ENCODE peak calls at places on chromosome X, in seven cellular contexts. One of them, this sample, is unnamed.

GRCh38 chrX:20529301-20529700 is 262.6 kb upstream of the RPS6KA3 start:
- DNase-seq in SK-MEL-5: no peak
- DNase-seq in activated T-cell treated with anti-CD3 and anti-CD28 coated beads, Interleukin-2, amount 50 U/mL, for 1 hour: no peak
- DNase-seq in fibroblast of pulmonary artery: no peak
- DNase-seq in tibial artery: no peak
- DNase-seq in pancreas: no peak
- DNase-seq in stimulated activated CD8-positive, alpha-beta memory T cell treated with anti-CD3 and anti-CD28 coated beads, Interleukin-4, amount 100 ng/mL, for 24 hours: no peak
- DNase-seq in this sample: no peak

GRCh38 chrX:119698835-119699234 is 5.9 kb upstream of the SEPTIN6 start:
- DNase-seq in SK-MEL-5: peak
- DNase-seq in activated T-cell treated with anti-CD3 and anti-CD28 coated beads, Interleukin-2, amount 50 U/mL, for 1 hour: no peak
- DNase-seq in fibroblast of pulmonary artery: peak
- DNase-seq in tibial artery: no peak
- DNase-seq in pancreas: no peak
- DNase-seq in stimulated activated CD8-positive, alpha-beta memory T cell treated with anti-CD3 and anti-CD28 coated beads, Interleukin-4, amount 100 ng/mL, for 24 hours: no peak
- DNase-seq in this sample: peak

GRCh38 chrX:148929686-148930085 is 429.3 kb downstream of the AFF2 start:
- DNase-seq in SK-MEL-5: no peak
- DNase-seq in activated T-cell treated with anti-CD3 and anti-CD28 coated beads, Interleukin-2, amount 50 U/mL, for 1 hour: no peak
- DNase-seq in fibroblast of pulmonary artery: peak
- DNase-seq in tibial artery: no peak
- DNase-seq in pancreas: no peak
- DNase-seq in stimulated activated CD8-positive, alpha-beta memory T cell treated with anti-CD3 and anti-CD28 coated beads, Interleukin-4, amount 100 ng/mL, for 24 hours: no peak
- DNase-seq in this sample: peak

GRCh38 chrX:43804021-43804420 is 78.2 kb downstream of the MAOB start:
- DNase-seq in SK-MEL-5: no peak
- DNase-seq in activated T-cell treated with anti-CD3 and anti-CD28 coated beads, Interleukin-2, amount 50 U/mL, for 1 hour: no peak
- DNase-seq in fibroblast of pulmonary artery: no peak
- DNase-seq in tibial artery: no peak
- DNase-seq in pancreas: no peak
- DNase-seq in stimulated activated CD8-positive, alpha-beta memory T cell treated with anti-CD3 and anti-CD28 coated beads, Interleukin-4, amount 100 ng/mL, for 24 hours: no peak
- DNase-seq in this sample: no peak

GRCh38 chrX:6729581-6729980 is 194.7 kb upstream of the VCX3A start:
- DNase-seq in SK-MEL-5: no peak
- DNase-seq in activated T-cell treated with anti-CD3 and anti-CD28 coated beads, Interleukin-2, amount 50 U/mL, for 1 hour: no peak
- DNase-seq in fibroblast of pulmonary artery: no peak
- DNase-seq in tibial artery: no peak
- DNase-seq in pancreas: no peak
- DNase-seq in stimulated activated CD8-positive, alpha-beta memory T cell treated with anti-CD3 and anti-CD28 coated beads, Interleukin-4, amount 100 ng/mL, for 24 hours: no peak
- DNase-seq in this sample: no peak

GRCh38 chrX:152306331-152306730 is 144.8 kb downstream of the GABRA3 start:
- DNase-seq in SK-MEL-5: no peak
- DNase-seq in activated T-cell treated with anti-CD3 and anti-CD28 coated beads, Interleukin-2, amount 50 U/mL, for 1 hour: no peak
- DNase-seq in fibroblast of pulmonary artery: no peak
- DNase-seq in tibial artery: no peak
- DNase-seq in pancreas: no peak
- DNase-seq in stimulated activated CD8-positive, alpha-beta memory T cell treated with anti-CD3 and anti-CD28 coated beads, Interleukin-4, amount 100 ng/mL, for 24 hours: no peak
- DNase-seq in this sample: no peak

GRCh38 chrX:45711231-45711630 is 510.6 kb upstream of the DIPK2B start:
- DNase-seq in SK-MEL-5: no peak
- DNase-seq in activated T-cell treated with anti-CD3 and anti-CD28 coated beads, Interleukin-2, amount 50 U/mL, for 1 hour: no peak
- DNase-seq in fibroblast of pulmonary artery: no peak
- DNase-seq in tibial artery: no peak
- DNase-seq in pancreas: no peak
- DNase-seq in stimulated activated CD8-positive, alpha-beta memory T cell treated with anti-CD3 and anti-CD28 coated beads, Interleukin-4, amount 100 ng/mL, for 24 hours: no peak
- DNase-seq in this sample: peak

GRCh38 chrX:124895947-124896346 is 423.7 kb upstream of the TEX13C start:
- DNase-seq in SK-MEL-5: no peak
- DNase-seq in activated T-cell treated with anti-CD3 and anti-CD28 coated beads, Interleukin-2, amount 50 U/mL, for 1 hour: no peak
- DNase-seq in fibroblast of pulmonary artery: no peak
- DNase-seq in tibial artery: no peak
- DNase-seq in pancreas: no peak
- DNase-seq in stimulated activated CD8-positive, alpha-beta memory T cell treated with anti-CD3 and anti-CD28 coated beads, Interleukin-4, amount 100 ng/mL, for 24 hours: no peak
- DNase-seq in this sample: no peak

GRCh38 chrX:10393899-10394298 is 226.5 kb downstream of the MID1 start:
- DNase-seq in SK-MEL-5: no peak
- DNase-seq in activated T-cell treated with anti-CD3 and anti-CD28 coated beads, Interleukin-2, amount 50 U/mL, for 1 hour: no peak
- DNase-seq in fibroblast of pulmonary artery: peak
- DNase-seq in tibial artery: no peak
- DNase-seq in pancreas: no peak
- DNase-seq in stimulated activated CD8-positive, alpha-beta memory T cell treated with anti-CD3 and anti-CD28 coated beads, Interleukin-4, amount 100 ng/mL, for 24 hours: no peak
- DNase-seq in this sample: no peak

GRCh38 chrX:47390676-47391234 is 20.4 kb downstream of the ZNF157 start:
- DNase-seq in SK-MEL-5: no peak
- DNase-seq in activated T-cell treated with anti-CD3 and anti-CD28 coated beads, Interleukin-2, amount 50 U/mL, for 1 hour: no peak
- DNase-seq in fibroblast of pulmonary artery: no peak
- DNase-seq in tibial artery: no peak
- DNase-seq in pancreas: no peak
- DNase-seq in stimulated activated CD8-positive, alpha-beta memory T cell treated with anti-CD3 and anti-CD28 coated beads, Interleukin-4, amount 100 ng/mL, for 24 hours: no peak
- DNase-seq in this sample: no peak

GRCh38 chrX:110046971-110047370 is 44.1 kb downstream of the TMEM164 start:
- DNase-seq in SK-MEL-5: no peak
- DNase-seq in activated T-cell treated with anti-CD3 and anti-CD28 coated beads, Interleukin-2, amount 50 U/mL, for 1 hour: no peak
- DNase-seq in fibroblast of pulmonary artery: no peak
- DNase-seq in tibial artery: no peak
- DNase-seq in pancreas: no peak
- DNase-seq in stimulated activated CD8-positive, alpha-beta memory T cell treated with anti-CD3 and anti-CD28 coated beads, Interleukin-4, amount 100 ng/mL, for 24 hours: no peak
- DNase-seq in this sample: no peak

GRCh38 chrX:131918839-131919238 is 104.3 kb upstream of the STK26 start:
- DNase-seq in SK-MEL-5: no peak
- DNase-seq in activated T-cell treated with anti-CD3 and anti-CD28 coated beads, Interleukin-2, amount 50 U/mL, for 1 hour: no peak
- DNase-seq in fibroblast of pulmonary artery: no peak
- DNase-seq in tibial artery: no peak
- DNase-seq in pancreas: no peak
- DNase-seq in stimulated activated CD8-positive, alpha-beta memory T cell treated with anti-CD3 and anti-CD28 coated beads, Interleukin-4, amount 100 ng/mL, for 24 hours: no peak
- DNase-seq in this sample: no peak

GRCh38 chrX:17632942-17633341 is 104.4 kb upstream of the SCML1 start:
- DNase-seq in SK-MEL-5: no peak
- DNase-seq in activated T-cell treated with anti-CD3 and anti-CD28 coated beads, Interleukin-2, amount 50 U/mL, for 1 hour: no peak
- DNase-seq in fibroblast of pulmonary artery: peak
- DNase-seq in tibial artery: no peak
- DNase-seq in pancreas: no peak
- DNase-seq in stimulated activated CD8-positive, alpha-beta memory T cell treated with anti-CD3 and anti-CD28 coated beads, Interleukin-4, amount 100 ng/mL, for 24 hours: no peak
- DNase-seq in this sample: peak

GRCh38 chrX:149004936-149005335 is 500.2 kb downstream of the IDS start:
- DNase-seq in SK-MEL-5: peak
- DNase-seq in activated T-cell treated with anti-CD3 and anti-CD28 coated beads, Interleukin-2, amount 50 U/mL, for 1 hour: no peak
- DNase-seq in fibroblast of pulmonary artery: no peak
- DNase-seq in tibial artery: no peak
- DNase-seq in pancreas: no peak
- DNase-seq in stimulated activated CD8-positive, alpha-beta memory T cell treated with anti-CD3 and anti-CD28 coated beads, Interleukin-4, amount 100 ng/mL, for 24 hours: no peak
- DNase-seq in this sample: no peak

GRCh38 chrX:132592880-132593279 is 104.0 kb upstream of the MBNL3 start:
- DNase-seq in SK-MEL-5: peak
- DNase-seq in activated T-cell treated with anti-CD3 and anti-CD28 coated beads, Interleukin-2, amount 50 U/mL, for 1 hour: no peak
- DNase-seq in fibroblast of pulmonary artery: peak
- DNase-seq in tibial artery: no peak
- DNase-seq in pancreas: no peak
- DNase-seq in stimulated activated CD8-positive, alpha-beta memory T cell treated with anti-CD3 and anti-CD28 coated beads, Interleukin-4, amount 100 ng/mL, for 24 hours: no peak
- DNase-seq in this sample: peak

GRCh38 chrX:23317799-23318724 is 16.6 kb upstream of the PTCHD1 start:
- DNase-seq in SK-MEL-5: peak
- DNase-seq in activated T-cell treated with anti-CD3 and anti-CD28 coated beads, Interleukin-2, amount 50 U/mL, for 1 hour: peak
- DNase-seq in fibroblast of pulmonary artery: peak
- DNase-seq in tibial artery: no peak
- DNase-seq in pancreas: no peak
- DNase-seq in stimulated activated CD8-positive, alpha-beta memory T cell treated with anti-CD3 and anti-CD28 coated beads, Interleukin-4, amount 100 ng/mL, for 24 hours: peak
- DNase-seq in this sample: peak

GRCh38 chrX:124462931-124463330 is 116.6 kb downstream of the SH2D1A start:
- DNase-seq in SK-MEL-5: no peak
- DNase-seq in activated T-cell treated with anti-CD3 and anti-CD28 coated beads, Interleukin-2, amount 50 U/mL, for 1 hour: no peak
- DNase-seq in fibroblast of pulmonary artery: no peak
- DNase-seq in tibial artery: no peak
- DNase-seq in pancreas: no peak
- DNase-seq in stimulated activated CD8-positive, alpha-beta memory T cell treated with anti-CD3 and anti-CD28 coated beads, Interleukin-4, amount 100 ng/mL, for 24 hours: no peak
- DNase-seq in this sample: no peak

GRCh38 chrX:48676893-48677270 is 6.7 kb upstream of the WAS start:
- DNase-seq in SK-MEL-5: no peak
- DNase-seq in activated T-cell treated with anti-CD3 and anti-CD28 coated beads, Interleukin-2, amount 50 U/mL, for 1 hour: no peak
- DNase-seq in fibroblast of pulmonary artery: no peak
- DNase-seq in tibial artery: no peak
- DNase-seq in pancreas: peak
- DNase-seq in stimulated activated CD8-positive, alpha-beta memory T cell treated with anti-CD3 and anti-CD28 coated beads, Interleukin-4, amount 100 ng/mL, for 24 hours: no peak
- DNase-seq in this sample: no peak

GRCh38 chrX:45622538-45622937 is 421.9 kb upstream of the DIPK2B start:
- DNase-seq in SK-MEL-5: no peak
- DNase-seq in activated T-cell treated with anti-CD3 and anti-CD28 coated beads, Interleukin-2, amount 50 U/mL, for 1 hour: no peak
- DNase-seq in fibroblast of pulmonary artery: peak
- DNase-seq in tibial artery: no peak
- DNase-seq in pancreas: no peak
- DNase-seq in stimulated activated CD8-positive, alpha-beta memory T cell treated with anti-CD3 and anti-CD28 coated beads, Interleukin-4, amount 100 ng/mL, for 24 hours: no peak
- DNase-seq in this sample: no peak

GRCh38 chrX:48613502-48614160 is 16.3 kb downstream of the WDR13 start:
- DNase-seq in SK-MEL-5: no peak
- DNase-seq in activated T-cell treated with anti-CD3 and anti-CD28 coated beads, Interleukin-2, amount 50 U/mL, for 1 hour: no peak
- DNase-seq in fibroblast of pulmonary artery: no peak
- DNase-seq in tibial artery: no peak
- DNase-seq in pancreas: no peak
- DNase-seq in stimulated activated CD8-positive, alpha-beta memory T cell treated with anti-CD3 and anti-CD28 coated beads, Interleukin-4, amount 100 ng/mL, for 24 hours: no peak
- DNase-seq in this sample: no peak

GRCh38 chrX:34880656-34881055 is 61.9 kb upstream of the FAM47B start:
- DNase-seq in SK-MEL-5: no peak
- DNase-seq in activated T-cell treated with anti-CD3 and anti-CD28 coated beads, Interleukin-2, amount 50 U/mL, for 1 hour: no peak
- DNase-seq in fibroblast of pulmonary artery: peak
- DNase-seq in tibial artery: no peak
- DNase-seq in pancreas: no peak
- DNase-seq in stimulated activated CD8-positive, alpha-beta memory T cell treated with anti-CD3 and anti-CD28 coated beads, Interleukin-4, amount 100 ng/mL, for 24 hours: no peak
- DNase-seq in this sample: peak

GRCh38 chrX:68584221-68584620 is 63.2 kb upstream of the STARD8 start:
- DNase-seq in SK-MEL-5: no peak
- DNase-seq in activated T-cell treated with anti-CD3 and anti-CD28 coated beads, Interleukin-2, amount 50 U/mL, for 1 hour: no peak
- DNase-seq in fibroblast of pulmonary artery: no peak
- DNase-seq in tibial artery: no peak
- DNase-seq in pancreas: no peak
- DNase-seq in stimulated activated CD8-positive, alpha-beta memory T cell treated with anti-CD3 and anti-CD28 coated beads, Interleukin-4, amount 100 ng/mL, for 24 hours: no peak
- DNase-seq in this sample: no peak

GRCh38 chrX:40420899-40421729 is 159.7 kb upstream of the ATP6AP2 start:
- DNase-seq in SK-MEL-5: peak
- DNase-seq in activated T-cell treated with anti-CD3 and anti-CD28 coated beads, Interleukin-2, amount 50 U/mL, for 1 hour: no peak
- DNase-seq in fibroblast of pulmonary artery: peak
- DNase-seq in tibial artery: no peak
- DNase-seq in pancreas: no peak
- DNase-seq in stimulated activated CD8-positive, alpha-beta memory T cell treated with anti-CD3 and anti-CD28 coated beads, Interleukin-4, amount 100 ng/mL, for 24 hours: no peak
- DNase-seq in this sample: peak

GRCh38 chrX:104469771-104470170 is 96.2 kb upstream of the IL1RAPL2 start:
- DNase-seq in SK-MEL-5: no peak
- DNase-seq in activated T-cell treated with anti-CD3 and anti-CD28 coated beads, Interleukin-2, amount 50 U/mL, for 1 hour: no peak
- DNase-seq in fibroblast of pulmonary artery: no peak
- DNase-seq in tibial artery: no peak
- DNase-seq in pancreas: no peak
- DNase-seq in stimulated activated CD8-positive, alpha-beta memory T cell treated with anti-CD3 and anti-CD28 coated beads, Interleukin-4, amount 100 ng/mL, for 24 hours: no peak
- DNase-seq in this sample: no peak

GRCh38 chrX:115894087-115894486 is 276.5 kb upstream of the AGTR2 start:
- DNase-seq in SK-MEL-5: peak
- DNase-seq in activated T-cell treated with anti-CD3 and anti-CD28 coated beads, Interleukin-2, amount 50 U/mL, for 1 hour: no peak
- DNase-seq in fibroblast of pulmonary artery: peak
- DNase-seq in tibial artery: no peak
- DNase-seq in pancreas: peak
- DNase-seq in stimulated activated CD8-positive, alpha-beta memory T cell treated with anti-CD3 and anti-CD28 coated beads, Interleukin-4, amount 100 ng/mL, for 24 hours: no peak
- DNase-seq in this sample: peak

GRCh38 chrX:122582280-122582679 is 601.8 kb upstream of the GRIA3 start:
- DNase-seq in SK-MEL-5: no peak
- DNase-seq in activated T-cell treated with anti-CD3 and anti-CD28 coated beads, Interleukin-2, amount 50 U/mL, for 1 hour: no peak
- DNase-seq in fibroblast of pulmonary artery: no peak
- DNase-seq in tibial artery: no peak
- DNase-seq in pancreas: no peak
- DNase-seq in stimulated activated CD8-positive, alpha-beta memory T cell treated with anti-CD3 and anti-CD28 coated beads, Interleukin-4, amount 100 ng/mL, for 24 hours: no peak
- DNase-seq in this sample: no peak

GRCh38 chrX:10579753-10580060 is 40.7 kb downstream of the MID1 start:
- DNase-seq in SK-MEL-5: peak
- DNase-seq in activated T-cell treated with anti-CD3 and anti-CD28 coated beads, Interleukin-2, amount 50 U/mL, for 1 hour: no peak
- DNase-seq in fibroblast of pulmonary artery: peak
- DNase-seq in tibial artery: no peak
- DNase-seq in pancreas: no peak
- DNase-seq in stimulated activated CD8-positive, alpha-beta memory T cell treated with anti-CD3 and anti-CD28 coated beads, Interleukin-4, amount 100 ng/mL, for 24 hours: no peak
- DNase-seq in this sample: peak

GRCh38 chrX:71224098-71224708 is 1.2 kb downstream of the GJB1 start:
- DNase-seq in SK-MEL-5: no peak
- DNase-seq in activated T-cell treated with anti-CD3 and anti-CD28 coated beads, Interleukin-2, amount 50 U/mL, for 1 hour: no peak
- DNase-seq in fibroblast of pulmonary artery: no peak
- DNase-seq in tibial artery: no peak
- DNase-seq in pancreas: no peak
- DNase-seq in stimulated activated CD8-positive, alpha-beta memory T cell treated with anti-CD3 and anti-CD28 coated beads, Interleukin-4, amount 100 ng/mL, for 24 hours: no peak
- DNase-seq in this sample: no peak

GRCh38 chrX:27555514-27555913 is 34.6 kb upstream of the DCAF8L2 start:
- DNase-seq in SK-MEL-5: peak
- DNase-seq in activated T-cell treated with anti-CD3 and anti-CD28 coated beads, Interleukin-2, amount 50 U/mL, for 1 hour: no peak
- DNase-seq in fibroblast of pulmonary artery: peak
- DNase-seq in tibial artery: no peak
- DNase-seq in pancreas: no peak
- DNase-seq in stimulated activated CD8-positive, alpha-beta memory T cell treated with anti-CD3 and anti-CD28 coated beads, Interleukin-4, amount 100 ng/mL, for 24 hours: no peak
- DNase-seq in this sample: peak

GRCh38 chrX:39613997-39614679 is 483.6 kb downstream of the BCOR start:
- DNase-seq in SK-MEL-5: no peak
- DNase-seq in activated T-cell treated with anti-CD3 and anti-CD28 coated beads, Interleukin-2, amount 50 U/mL, for 1 hour: peak
- DNase-seq in fibroblast of pulmonary artery: no peak
- DNase-seq in tibial artery: no peak
- DNase-seq in pancreas: no peak
- DNase-seq in stimulated activated CD8-positive, alpha-beta memory T cell treated with anti-CD3 and anti-CD28 coated beads, Interleukin-4, amount 100 ng/mL, for 24 hours: peak
- DNase-seq in this sample: no peak

GRCh38 chrX:152640039-152640818 is 2.5 kb downstream of the GABRQ start:
- DNase-seq in SK-MEL-5: no peak
- DNase-seq in activated T-cell treated with anti-CD3 and anti-CD28 coated beads, Interleukin-2, amount 50 U/mL, for 1 hour: no peak
- DNase-seq in fibroblast of pulmonary artery: no peak
- DNase-seq in tibial artery: no peak
- DNase-seq in pancreas: no peak
- DNase-seq in stimulated activated CD8-positive, alpha-beta memory T cell treated with anti-CD3 and anti-CD28 coated beads, Interleukin-4, amount 100 ng/mL, for 24 hours: no peak
- DNase-seq in this sample: no peak

GRCh38 chrX:13119386-13119785 is 75.0 kb upstream of the FAM9C start:
- DNase-seq in SK-MEL-5: no peak
- DNase-seq in activated T-cell treated with anti-CD3 and anti-CD28 coated beads, Interleukin-2, amount 50 U/mL, for 1 hour: no peak
- DNase-seq in fibroblast of pulmonary artery: peak
- DNase-seq in tibial artery: no peak
- DNase-seq in pancreas: no peak
- DNase-seq in stimulated activated CD8-positive, alpha-beta memory T cell treated with anti-CD3 and anti-CD28 coated beads, Interleukin-4, amount 100 ng/mL, for 24 hours: no peak
- DNase-seq in this sample: peak

GRCh38 chrX:133527415-133527814 is 112.1 kb upstream of the GPC4 start:
- DNase-seq in SK-MEL-5: no peak
- DNase-seq in activated T-cell treated with anti-CD3 and anti-CD28 coated beads, Interleukin-2, amount 50 U/mL, for 1 hour: no peak
- DNase-seq in fibroblast of pulmonary artery: peak
- DNase-seq in tibial artery: no peak
- DNase-seq in pancreas: no peak
- DNase-seq in stimulated activated CD8-positive, alpha-beta memory T cell treated with anti-CD3 and anti-CD28 coated beads, Interleukin-4, amount 100 ng/mL, for 24 hours: no peak
- DNase-seq in this sample: no peak

GRCh38 chrX:73262991-73263390 is 48.3 kb upstream of the NAP1L2 start:
- DNase-seq in SK-MEL-5: peak
- DNase-seq in activated T-cell treated with anti-CD3 and anti-CD28 coated beads, Interleukin-2, amount 50 U/mL, for 1 hour: no peak
- DNase-seq in fibroblast of pulmonary artery: no peak
- DNase-seq in tibial artery: no peak
- DNase-seq in pancreas: no peak
- DNase-seq in stimulated activated CD8-positive, alpha-beta memory T cell treated with anti-CD3 and anti-CD28 coated beads, Interleukin-4, amount 100 ng/mL, for 24 hours: no peak
- DNase-seq in this sample: no peak

GRCh38 chrX:15816886-15817285 is 26.6 kb downstream of the ZRSR2 start:
- DNase-seq in SK-MEL-5: no peak
- DNase-seq in activated T-cell treated with anti-CD3 and anti-CD28 coated beads, Interleukin-2, amount 50 U/mL, for 1 hour: peak
- DNase-seq in fibroblast of pulmonary artery: peak
- DNase-seq in tibial artery: no peak
- DNase-seq in pancreas: no peak
- DNase-seq in stimulated activated CD8-positive, alpha-beta memory T cell treated with anti-CD3 and anti-CD28 coated beads, Interleukin-4, amount 100 ng/mL, for 24 hours: peak
- DNase-seq in this sample: no peak